ENCODE peak calls at places on chromosomes 16 and 17, in eight cellular contexts. U is heart right ventricle, S is uterus, T is GM06990, Q is mucosa of descending colon, G is psoas muscle, H is tibial artery, E is nephron progenitor cell. M is an unnamed sample.

GRCh38 chr17:17398188-17398927 is 78.4 kb upstream of the MED9 start:
- DNase-seq in U (peak), S (no peak), T (no peak), Q (no peak), G (peak), H (no peak), E (no peak), M (no peak)

GRCh38 chr17:82134101-82134500 is 36.1 kb upstream of the FASN start:
- DNase-seq in U (no peak), S (no peak), T (no peak), Q (no peak), G (peak), H (no peak), E (no peak), M (no peak)

GRCh38 chr16:13322357-13322756 is 421.0 kb downstream of the SHISA9 start:
- DNase-seq in U (no peak), S (no peak), T (no peak), Q (no peak), G (no peak), H (no peak), E (no peak), M (no peak)

GRCh38 chr16:66207139-66207863 is 159.2 kb upstream of the CDH5 start:
- DNase-seq in U (no peak), S (no peak), T (no peak), Q (no peak), G (no peak), H (no peak), E (no peak), M (no peak)

GRCh38 chr17:50950002-50950877 is 84.1 kb upstream of the TOB1 start:
- DNase-seq in U (peak), S (peak), T (peak), Q (peak), G (peak), H (peak), E (peak), M (peak)

GRCh38 chr17:8887834-8888703 is 20.6 kb upstream of the PIK3R6 start:
- DNase-seq in U (peak), S (no peak), T (no peak), Q (no peak), G (no peak), H (no peak), E (peak), M (peak)

GRCh38 chr17:8153550-8153956 is 1.3 kb upstream of the PER1 start:
- DNase-seq in U (peak), S (peak), T (no peak), Q (peak), G (peak), H (peak), E (no peak), M (no peak)

GRCh38 chr17:38967290-38967738 is at the start of gene FBXO47:
- DNase-seq in U (peak), S (peak), T (peak), Q (peak), G (peak), H (peak), E (peak), M (peak)

GRCh38 chr16:50521246-50521900 is 26.8 kb upstream of the NKD1 start:
- DNase-seq in U (no peak), S (no peak), T (no peak), Q (no peak), G (no peak), H (no peak), E (no peak), M (no peak)

GRCh38 chr17:48773245-48773644 is 43.8 kb downstream of the TTLL6 start:
- DNase-seq in U (no peak), S (no peak), T (no peak), Q (no peak), G (no peak), H (no peak), E (no peak), M (no peak)

GRCh38 chr17:44353656-44354331 is 8.7 kb downstream of the GRN start:
- DNase-seq in U (peak), S (peak), T (no peak), Q (peak), G (no peak), H (no peak), E (peak), M (no peak)

GRCh38 chr16:12162586-12162985 is 186.1 kb downstream of the SNX29 start:
- DNase-seq in U (no peak), S (no peak), T (no peak), Q (no peak), G (no peak), H (no peak), E (no peak), M (no peak)

GRCh38 chr16:21150375-21151001 is at the start of gene DNAH3:
- DNase-seq in U (no peak), S (no peak), T (no peak), Q (no peak), G (no peak), H (no peak), E (no peak), M (no peak)

GRCh38 chr16:85681255-85681654 is 7.5 kb downstream of the GINS2 start:
- DNase-seq in U (no peak), S (no peak), T (no peak), Q (peak), G (no peak), H (no peak), E (no peak), M (no peak)

GRCh38 chr17:76982408-76983074 is 114.3 kb downstream of the MGAT5B start:
- DNase-seq in U (no peak), S (no peak), T (no peak), Q (peak), G (no peak), H (no peak), E (no peak), M (no peak)

GRCh38 chr17:10618202-10618635 is 38.9 kb downstream of the MYH3 start:
- DNase-seq in U (peak), S (peak), T (peak), Q (peak), G (peak), H (peak), E (peak), M (peak)

GRCh38 chr17:3669548-3669947 is 936 bp downstream of the EMC6 start:
- DNase-seq in U (no peak), S (no peak), T (no peak), Q (no peak), G (no peak), H (no peak), E (no peak), M (no peak)

GRCh38 chr16:68860978-68861892 is 17.9 kb downstream of the TANGO6 start:
- DNase-seq in U (no peak), S (no peak), T (no peak), Q (no peak), G (no peak), H (no peak), E (no peak), M (no peak)

GRCh38 chr16:49701867-49702494 is 153.9 kb downstream of the ZNF423 start:
- DNase-seq in U (peak), S (peak), T (no peak), Q (peak), G (peak), H (peak), E (peak), M (peak)

GRCh38 chr16:4051591-4051990 is 64.7 kb downstream of the ADCY9 start:
- DNase-seq in U (no peak), S (no peak), T (no peak), Q (no peak), G (no peak), H (no peak), E (no peak), M (no peak)

GRCh38 chr17:45231481-45232116 is 9.9 kb downstream of the FMNL1 start:
- DNase-seq in U (peak), S (no peak), T (no peak), Q (no peak), G (no peak), H (no peak), E (peak), M (no peak)

GRCh38 chr17:55198690-55199370 is 65.9 kb upstream of the HLF start:
- DNase-seq in U (no peak), S (no peak), T (no peak), Q (no peak), G (no peak), H (no peak), E (no peak), M (no peak)

GRCh38 chr16:8874388-8874787 is 5.6 kb upstream of the CARHSP1 start:
- DNase-seq in U (no peak), S (no peak), T (no peak), Q (no peak), G (no peak), H (no peak), E (no peak), M (no peak)

GRCh38 chr17:42072323-42073187 is 22.2 kb upstream of the C17orf113 start:
- DNase-seq in U (no peak), S (no peak), T (no peak), Q (no peak), G (peak), H (no peak), E (peak), M (peak)

GRCh38 chr16:19913306-19913717 is 28.7 kb upstream of the GPRC5B start:
- DNase-seq in U (no peak), S (no peak), T (no peak), Q (no peak), G (no peak), H (no peak), E (no peak), M (no peak)

GRCh38 chr17:45200701-45201100 is 21.0 kb upstream of the FMNL1 start:
- DNase-seq in U (no peak), S (no peak), T (no peak), Q (peak), G (peak), H (no peak), E (no peak), M (no peak)

GRCh38 chr17:80026359-80027042 is 9.2 kb downstream of the TBC1D16 start:
- DNase-seq in U (no peak), S (no peak), T (no peak), Q (no peak), G (no peak), H (peak), E (no peak), M (no peak)

GRCh38 chr17:76935331-76935730 is 67.1 kb downstream of the MGAT5B start:
- DNase-seq in U (no peak), S (no peak), T (no peak), Q (no peak), G (no peak), H (no peak), E (no peak), M (no peak)

GRCh38 chr16:29662729-29663019 is 373 bp upstream of the SPN start:
- DNase-seq in U (no peak), S (no peak), T (peak), Q (peak), G (no peak), H (no peak), E (no peak), M (no peak)
- TF ChIP-seq CTCF in U (no peak), S (no peak), T (no peak), Q (no peak), G (no peak), H (no peak), E (no peak), M (no peak)

DNA sequence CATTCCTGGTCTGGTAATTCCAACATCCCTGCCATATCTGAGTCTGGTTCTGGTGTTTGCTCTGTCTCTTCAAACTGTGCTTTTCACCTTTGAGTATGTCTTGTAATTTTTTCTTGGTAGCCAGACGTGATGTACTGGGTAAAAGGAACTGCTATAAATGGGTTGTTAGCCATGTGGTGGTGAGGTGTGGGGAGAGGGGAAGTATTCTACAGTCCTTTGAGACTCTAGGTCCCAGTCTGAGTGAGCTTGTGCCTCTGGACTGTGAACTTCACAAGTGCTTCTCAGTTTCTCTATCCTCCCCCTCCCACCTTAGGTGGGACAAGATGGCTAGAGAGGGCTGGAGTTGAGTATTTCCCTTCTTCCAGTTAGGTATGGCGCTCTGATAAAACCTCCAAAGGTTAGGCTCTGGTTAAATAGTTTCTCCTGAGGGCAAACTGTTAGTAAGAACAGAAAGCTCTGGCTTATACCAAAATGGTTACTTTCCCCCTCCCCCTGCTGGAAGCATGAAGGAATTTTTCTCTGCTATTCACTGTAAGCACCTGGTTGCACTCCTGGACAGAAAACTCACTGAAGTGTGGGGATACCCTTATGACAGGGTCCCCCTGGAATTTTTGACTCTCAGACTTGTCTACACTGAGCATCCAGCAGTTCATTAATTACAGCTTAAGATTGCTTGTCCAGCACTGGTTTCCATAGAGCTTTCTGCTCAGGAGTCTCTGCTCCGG is 87.8 kb downstream of the MARCHF10 start:
- DNase-seq in U (no peak), S (no peak), T (no peak), Q (no peak), G (no peak), H (no peak), E (no peak), M (no peak)
- TF ChIP-seq CTCF in U (no peak), S (no peak), T (peak), Q (no peak), G (peak), H (no peak), E (peak), M (peak)

DNA sequence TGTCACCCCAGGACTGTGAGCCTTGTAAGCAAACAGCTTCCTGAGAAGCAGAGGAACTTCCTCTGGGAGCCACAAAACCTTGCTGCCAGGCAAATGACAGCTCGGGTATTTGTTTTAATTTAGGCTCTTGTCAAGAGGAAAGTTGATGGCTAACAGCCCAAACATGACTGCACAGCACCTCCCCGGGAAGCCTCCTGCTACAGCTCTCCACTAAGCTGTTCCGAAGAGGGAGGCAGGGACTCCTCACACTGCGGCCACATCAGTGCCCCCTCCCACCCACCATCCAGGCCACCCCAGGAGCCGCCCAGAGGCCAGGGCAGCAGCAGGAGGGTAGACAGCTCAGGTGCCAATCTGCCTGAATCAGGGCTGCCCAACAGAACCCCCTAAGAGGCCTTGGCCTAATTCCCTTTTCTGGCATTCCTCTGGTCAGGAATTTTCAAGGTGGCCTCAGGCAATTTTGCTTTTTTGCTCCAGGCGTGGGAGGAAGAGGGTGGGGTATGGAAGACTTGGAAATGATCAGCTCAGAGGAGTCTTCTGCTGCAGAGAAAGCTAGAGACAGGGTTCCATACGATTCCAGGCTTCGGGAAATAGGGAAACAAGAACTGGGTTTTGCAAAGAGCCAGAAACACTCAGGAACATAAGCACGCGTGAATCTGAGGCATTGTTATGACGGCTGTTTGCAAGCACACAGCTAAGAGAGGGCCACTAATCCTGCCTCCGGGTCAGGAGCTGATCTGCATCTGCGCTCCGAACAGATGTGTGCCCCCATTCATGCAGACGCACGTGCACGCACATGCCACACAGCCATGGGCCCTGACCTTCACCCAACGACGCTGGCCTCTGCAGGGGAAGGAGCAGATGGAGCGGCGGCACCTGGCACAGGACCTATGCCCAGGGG is 2.4 kb downstream of the ABR start:
- DNase-seq in U (no peak), S (peak), T (no peak), Q (peak), G (no peak), H (no peak), E (no peak), M (no peak)
- TF ChIP-seq CTCF in U (no peak), S (no peak), T (no peak), Q (no peak), G (no peak), H (no peak), E (no peak), M (no peak)

GRCh38 chr16:24539295-24539849 is at the start of gene RBBP6:
- DNase-seq in U (peak), S (peak), T (peak), Q (peak), G (peak), H (peak), E (peak), M (peak)
- TF ChIP-seq CTCF in U (peak), S (peak), T (peak), Q (peak), G (peak), H (peak), E (no peak), M (peak)